ENCODE peak calls at places on chromosomes 16 and 17, in ten cellular contexts. H is NCI-H1694 treated with DMSO at 0.1 percent for 48 hours; U is activated T-cell treated with anti-CD3 and anti-CD28 coated beads, Interleukin-2, amount 50 U/mL, for 72 hours; D is MV-4-11; L is H7; C is globus pallidus; G is RKO; B is kidney glomerular epithelial cell; Y is erythroblast; R is mucosa of gallbladder. Q is an unnamed sample.

GRCh38 chr17:75151893-75152292 is 2.4 kb downstream of the JPT1 start:
- DNase-seq in U (no peak), D (no peak), C (no peak), B (no peak), L (no peak), G (peak; percentile 54), Y (no peak), R (no peak), H (no peak), Q (no peak)

GRCh38 chr17:73189417-73190099 is 3.3 kb upstream of the COG1 start:
- DNase-seq in D (peak; percentile 17), B (peak; percentile 71), U (no peak), G (peak; percentile 78), H (peak; percentile 65), R (peak; percentile 48), Y (peak; percentile 32), L (peak; percentile 80), C (peak; percentile 58), Q (peak; percentile 33)

GRCh38 chr17:33964344-33964979 is 290.6 kb upstream of the CCL2 start:
- DNase-seq in C (peak; percentile 24), D (peak; percentile 90), R (peak; percentile 11), B (no peak), L (peak; percentile 48), H (no peak), Y (peak; percentile 33), G (no peak), U (peak; percentile 5), Q (peak; percentile 38)

GRCh38 chr16:81833751-81834150 is 54.7 kb downstream of the PLCG2 start:
- DNase-seq in D (no peak), B (no peak), R (no peak), U (no peak), G (no peak), H (no peak), C (no peak), Y (no peak), L (no peak), Q (no peak)

GRCh38 chr16:23245268-23245667 is 56.8 kb upstream of the SCNN1B start:
- DNase-seq in B (no peak), Y (no peak), H (no peak), L (no peak), R (no peak), U (no peak), C (peak; percentile 15), D (no peak), G (no peak), Q (no peak)

GRCh38 chr16:30368122-30368791 is 2.0 kb downstream of the TBC1D10B start:
- DNase-seq in L (no peak), G (peak; percentile 82), B (peak; percentile 19), D (peak; percentile 72), C (no peak), H (no peak), Y (no peak), R (no peak), U (no peak), Q (peak; percentile 60)

GRCh38 chr17:77881545-77881944 is 77.0 kb upstream of the TNRC6C start:
- DNase-seq in Y (peak; percentile 24), C (peak; percentile 50), R (peak; percentile 68), H (peak; percentile 19), L (peak; percentile 75), G (no peak), B (no peak), D (peak; percentile 96), U (peak; percentile 85), Q (peak; percentile 60)

GRCh38 chr17:9367186-9367585 is 208.4 kb downstream of the STX8 start:
- DNase-seq in C (peak; percentile 40), B (no peak), H (no peak), R (no peak), D (peak; percentile 40), U (no peak), L (no peak), Y (no peak), G (no peak), Q (no peak)

GRCh38 chr16:17364319-17365210 is 106.2 kb downstream of the XYLT1 start:
- DNase-seq in B (peak; percentile 6), L (no peak), C (no peak), D (peak; percentile 49), R (no peak), Y (no peak), H (no peak), U (peak; percentile 62), G (no peak), Q (no peak)

GRCh38 chr17:75945202-75945601 is 4.4 kb upstream of the FBF1 start:
- DNase-seq in D (no peak), L (no peak), B (no peak), C (no peak), R (no peak), U (no peak), Y (no peak), G (no peak), H (no peak), Q (no peak)

GRCh38 chr16:64416232-64417010 is 705.4 kb downstream of the CDH11 start:
- DNase-seq in U (no peak), H (peak; percentile 41), B (peak; percentile 49), Y (no peak), C (peak; percentile 16), R (no peak), D (peak; percentile 0), L (no peak), G (no peak), Q (no peak)

GRCh38 chr16:31355701-31356100 is 725 bp downstream of the ITGAX start:
- DNase-seq in B (no peak), Y (no peak), U (no peak), H (no peak), R (no peak), C (no peak), G (no peak), L (peak; percentile 41), D (no peak), Q (no peak)

GRCh38 chr17:41917957-41918391 is 777 bp downstream of the ACLY start:
- DNase-seq in G (peak; percentile 48), U (peak; percentile 56), B (peak; percentile 22), C (peak; percentile 25), D (no peak), R (peak; percentile 30), Y (peak; percentile 86), L (peak; percentile 65), H (peak; percentile 39), Q (peak; percentile 71)

GRCh38 chr16:29907973-29908372 is 7.7 kb downstream of the ASPHD1 start:
- DNase-seq in B (no peak), R (no peak), C (no peak), L (no peak), G (no peak), D (no peak), H (no peak), U (no peak), Y (no peak), Q (no peak)

GRCh38 chr17:74089869-74090464 is 113.5 kb upstream of the RPL38 start:
- DNase-seq in B (peak; percentile 7), L (peak; percentile 89), R (peak; percentile 56), G (peak; percentile 33), Y (peak; percentile 64), D (peak; percentile 58), H (peak; percentile 92), U (peak; percentile 72), C (peak; percentile 33), Q (peak; percentile 71)

GRCh38 chr16:81645303-81645702 is 133.8 kb upstream of the PLCG2 start:
- DNase-seq in U (no peak), Y (no peak), L (peak; percentile 54), B (peak; percentile 97), R (peak; percentile 79), H (peak; percentile 81), G (no peak), C (peak; percentile 46), D (no peak), Q (no peak)

GRCh38 chr17:1083451-1084187 is 86.7 kb downstream of the TIMM22 start:
- DNase-seq in C (no peak), G (no peak), L (no peak), R (peak; percentile 67), D (no peak), H (no peak), Y (no peak), U (no peak), B (no peak), Q (no peak)

GRCh38 chr16:62190426-62190825 is 154.2 kb upstream of the CDH8 start:
- DNase-seq in H (no peak), Y (no peak), R (no peak), B (no peak), D (peak; percentile 12), U (no peak), G (peak; percentile 48), C (peak; percentile 40), L (peak; percentile 21), Q (peak; percentile 8)

GRCh38 chr17:9256361-9256943 is 235.1 kb downstream of the NTN1 start:
- DNase-seq in B (no peak), Y (no peak), L (no peak), U (no peak), C (no peak), H (no peak), G (no peak), R (no peak), D (peak; percentile 67), Q (no peak)

GRCh38 chr16:82629441-82630027 is 2.8 kb downstream of the CDH13 start:
- DNase-seq in B (peak; percentile 74), C (no peak), U (no peak), D (no peak), Y (no peak), R (no peak), H (no peak), G (no peak), L (no peak), Q (no peak)

GRCh38 chr17:42179911-42180410 is 981 bp downstream of the KCNH4 start:
- DNase-seq in L (peak; percentile 97), D (no peak), G (no peak), C (no peak), R (peak; percentile 56), Y (peak; percentile 52), H (no peak), U (peak; percentile 31), B (no peak), Q (peak; percentile 88)

GRCh38 chr17:83200231-83200699 is 120.9 kb downstream of the METRNL start:
- DNase-seq in L (no peak), D (peak; percentile 92), C (no peak), U (peak; percentile 90), Y (no peak), H (no peak), R (peak; percentile 42), G (no peak), B (no peak), Q (no peak)

GRCh38 chr17:12514596-12514995 is 151.1 kb upstream of the MYOCD start:
- DNase-seq in Y (no peak), D (no peak), C (no peak), G (no peak), H (no peak), B (no peak), L (no peak), U (no peak), R (no peak), Q (no peak)

GRCh38 chr16:21158208-21159110 is at the start of gene LDAF1:
- DNase-seq in B (peak; percentile 77), D (peak; percentile 72), H (peak; percentile 4), L (peak; percentile 94), G (peak; percentile 84), Y (peak; percentile 76), C (peak; percentile 29), U (peak; percentile 87), R (peak; percentile 84), Q (peak; percentile 90)

GRCh38 chr16:67883146-67883871 is 1.4 kb upstream of the NRN1L start:
- DNase-seq in Y (no peak), H (no peak), G (peak; percentile 52), B (peak; percentile 8), R (no peak), D (no peak), L (peak; percentile 32), C (no peak), U (no peak), Q (no peak)

GRCh38 chr16:7835032-7835431 is 502.4 kb downstream of the RBFOX1 start:
- DNase-seq in U (no peak), R (no peak), L (no peak), C (no peak), B (no peak), H (peak; percentile 74), D (no peak), Y (no peak), G (no peak), Q (no peak)

GRCh38 chr17:9768381-9768934 is 22.9 kb downstream of the DHRS7C start:
- DNase-seq in Y (peak; percentile 30), D (peak; percentile 5), R (no peak), L (peak; percentile 56), G (peak; percentile 65), H (peak; percentile 26), U (peak; percentile 2), C (peak; percentile 18), B (peak; percentile 67), Q (peak; percentile 21)

GRCh38 chr17:79810138-79811027 is 13.5 kb upstream of the CBX8 start:
- DNase-seq in U (peak; percentile 87), D (peak; percentile 79), Y (peak; percentile 83), C (peak; percentile 72), B (peak; percentile 72), R (peak; percentile 86), H (peak; percentile 87), L (peak; percentile 98), G (peak; percentile 93), Q (peak; percentile 94)